ENCODE peak calls at places on chromosome 21, in five cellular contexts. One of them, this sample, is unnamed.
A peak's percentile ranks its signal among the peaks of the same experiment; 100 is the strongest.

GRCh38 chr21:21750124-21750825 is 752.1 kb downstream of the NCAM2 start:
- DNase-seq in AG04450: no peak
- DNase-seq in cardiac muscle cell: no peak
- DNase-seq in H9: no peak
- DNase-seq in sigmoid colon: no peak
- DNase-seq in this sample: no peak

GRCh38 chr21:17050646-17051045 is 462.2 kb upstream of the CXADR start:
- DNase-seq in AG04450: no peak
- DNase-seq in cardiac muscle cell: no peak
- DNase-seq in H9: no peak
- DNase-seq in sigmoid colon: no peak
- DNase-seq in this sample: no peak

GRCh38 chr21:34799092-34799491 is 130.3 kb downstream of the CLIC6 start:
- DNase-seq in AG04450: no peak
- DNase-seq in cardiac muscle cell: no peak
- DNase-seq in H9: no peak
- DNase-seq in sigmoid colon: no peak
- DNase-seq in this sample: no peak

GRCh38 chr21:26409735-26410134 is 163.4 kb downstream of the CYYR1 start:
- DNase-seq in AG04450: no peak
- DNase-seq in cardiac muscle cell: no peak
- DNase-seq in H9: no peak
- DNase-seq in sigmoid colon: no peak
- DNase-seq in this sample: no peak

GRCh38 chr21:35428927-35429326 is 379.8 kb upstream of the RUNX1 start:
- DNase-seq in AG04450: no peak
- DNase-seq in cardiac muscle cell: peak; percentile 7
- DNase-seq in H9: no peak
- DNase-seq in sigmoid colon: no peak
- DNase-seq in this sample: no peak

GRCh38 chr21:31042080-31042464 is 3.8 kb upstream of the KRTAP19-8 start:
- DNase-seq in AG04450: no peak
- DNase-seq in cardiac muscle cell: no peak
- DNase-seq in H9: no peak
- DNase-seq in sigmoid colon: no peak
- DNase-seq in this sample: no peak

GRCh38 chr21:27301216-27301615 is 334.3 kb upstream of the ADAMTS5 start:
- DNase-seq in AG04450: peak; percentile 36
- DNase-seq in cardiac muscle cell: no peak
- DNase-seq in H9: no peak
- DNase-seq in sigmoid colon: no peak
- DNase-seq in this sample: no peak

GRCh38 chr21:35478096-35479080 is 429.3 kb upstream of the RUNX1 start:
- DNase-seq in AG04450: no peak
- DNase-seq in cardiac muscle cell: peak; percentile 87
- DNase-seq in H9: no peak
- DNase-seq in sigmoid colon: no peak
- DNase-seq in this sample: no peak

GRCh38 chr21:28754127-28754611 is 238.5 kb downstream of the LTN1 start:
- DNase-seq in AG04450: peak; percentile 93
- DNase-seq in cardiac muscle cell: peak; percentile 98
- DNase-seq in H9: no peak
- DNase-seq in sigmoid colon: peak; percentile 82
- DNase-seq in this sample: no peak

DNA sequence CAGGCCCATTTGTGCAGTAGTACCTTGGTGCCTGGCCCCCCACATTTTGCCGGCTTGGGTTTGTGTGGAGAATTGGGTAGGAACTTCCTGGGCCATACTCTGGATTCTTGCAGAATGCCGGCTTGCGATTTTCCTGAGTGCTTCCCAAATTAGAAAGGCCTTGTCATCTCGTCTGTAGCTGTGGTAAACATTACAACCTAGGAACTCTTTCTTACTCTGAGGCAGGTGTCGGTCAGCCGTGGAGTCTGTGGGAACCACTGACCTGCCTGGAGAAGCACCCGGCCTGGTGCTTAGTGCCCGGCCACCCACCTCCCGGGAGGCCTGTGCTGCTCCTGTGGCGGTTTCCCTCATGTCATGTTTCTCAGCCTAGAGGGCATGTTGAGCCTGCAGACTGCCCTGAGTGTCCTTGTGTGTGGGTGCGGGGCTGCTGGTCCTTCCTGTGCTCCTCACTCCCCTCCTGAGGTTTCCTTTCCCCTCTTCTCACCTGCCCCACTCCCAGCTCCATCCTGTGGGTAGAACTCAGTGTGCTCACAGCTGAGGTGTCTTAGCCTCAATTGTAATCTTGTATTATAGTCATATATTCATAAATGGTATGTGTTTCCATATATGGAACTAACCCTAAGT is 64.7 kb downstream of the S100B start:
- DNase-seq in AG04450: no peak
- DNase-seq in cardiac muscle cell: no peak
- DNase-seq in H9: no peak
- DNase-seq in sigmoid colon: peak; percentile 17
- DNase-seq in this sample: no peak
- H3K27ac ChIP-seq in AG04450: no peak overlapping the region
- H3K27ac ChIP-seq in cardiac muscle cell: peak overlapping the region; percentile 94
- H3K27ac ChIP-seq in H9: no peak overlapping the region
- H3K27ac ChIP-seq in sigmoid colon: no peak overlapping the region
- H3K27ac ChIP-seq in this sample: no peak overlapping the region

GRCh38 chr21:42300956-42301355 is 14.3 kb downstream of the TFF3 start:
- DNase-seq in AG04450: no peak
- DNase-seq in cardiac muscle cell: no peak
- DNase-seq in H9: no peak
- DNase-seq in sigmoid colon: no peak
- DNase-seq in this sample: no peak

GRCh38 chr21:42300045-42300583 is 15.1 kb downstream of the TFF3 start:
- DNase-seq in AG04450: no peak
- DNase-seq in cardiac muscle cell: no peak
- DNase-seq in H9: no peak
- DNase-seq in sigmoid colon: no peak
- DNase-seq in this sample: no peak

GRCh38 chr21:42298237-42298636 is 17.0 kb downstream of the TFF3 start:
- DNase-seq in AG04450: no peak
- DNase-seq in cardiac muscle cell: no peak
- DNase-seq in H9: no peak
- DNase-seq in sigmoid colon: no peak
- DNase-seq in this sample: no peak

GRCh38 chr21:42298657-42299056 is 16.6 kb downstream of the TFF3 start:
- DNase-seq in AG04450: no peak
- DNase-seq in cardiac muscle cell: no peak
- DNase-seq in H9: no peak
- DNase-seq in sigmoid colon: no peak
- DNase-seq in this sample: no peak

DNA sequence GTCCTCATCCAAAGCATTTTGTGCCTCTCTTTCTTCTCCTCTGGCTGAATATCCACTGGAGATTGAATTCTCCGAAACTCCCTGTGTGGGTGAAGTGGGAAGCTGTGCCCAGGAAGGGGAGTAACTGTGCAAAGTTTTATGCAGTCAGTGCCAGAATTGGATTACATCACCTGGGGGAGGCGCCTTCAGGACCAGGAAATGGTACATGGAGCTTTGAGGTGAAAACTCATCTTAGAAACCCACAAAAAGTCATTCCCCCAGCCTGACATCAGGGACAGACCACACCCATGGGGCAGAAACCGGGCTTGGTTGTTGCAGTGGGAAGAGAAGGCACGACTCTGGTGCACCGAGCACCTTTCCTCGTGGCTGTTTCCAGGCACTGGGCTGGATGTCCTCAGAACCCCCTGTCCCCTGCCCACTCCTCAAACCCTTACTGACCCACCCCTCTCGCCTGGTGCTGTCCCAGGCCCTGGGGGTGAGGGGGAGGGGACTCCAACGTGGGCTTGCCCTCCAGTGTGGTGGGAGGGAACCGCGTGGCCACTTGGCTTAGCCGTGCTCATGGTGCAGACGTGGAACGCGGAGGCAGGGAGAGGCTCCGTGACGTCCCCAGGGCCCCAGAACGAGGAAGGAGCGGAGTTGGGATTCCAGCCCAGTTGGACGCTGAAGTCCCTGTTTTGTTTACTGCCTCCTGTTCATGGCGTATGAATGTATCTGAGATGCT is 15.7 kb downstream of the TFF3 start:
- DNase-seq in AG04450: no peak
- DNase-seq in cardiac muscle cell: peak; percentile 30
- DNase-seq in H9: no peak
- DNase-seq in sigmoid colon: no peak
- DNase-seq in this sample: no peak
- H3K27ac ChIP-seq in AG04450: no peak overlapping the region
- H3K27ac ChIP-seq in cardiac muscle cell: no peak overlapping the region
- H3K27ac ChIP-seq in H9: no peak overlapping the region
- H3K27ac ChIP-seq in sigmoid colon: no peak overlapping the region
- H3K27ac ChIP-seq in this sample: no peak overlapping the region

GRCh38 chr21:46297311-46298082 is 11.4 kb downstream of the YBEY start:
- DNase-seq in AG04450: no peak
- DNase-seq in cardiac muscle cell: peak; percentile 61
- DNase-seq in H9: no peak
- DNase-seq in sigmoid colon: no peak
- DNase-seq in this sample: no peak
- H3K27ac ChIP-seq in AG04450: no peak overlapping the region
- H3K27ac ChIP-seq in cardiac muscle cell: no peak overlapping the region
- H3K27ac ChIP-seq in H9: no peak overlapping the region
- H3K27ac ChIP-seq in sigmoid colon: peak overlapping the region; percentile 65
- H3K27ac ChIP-seq in this sample: no peak overlapping the region

DNA sequence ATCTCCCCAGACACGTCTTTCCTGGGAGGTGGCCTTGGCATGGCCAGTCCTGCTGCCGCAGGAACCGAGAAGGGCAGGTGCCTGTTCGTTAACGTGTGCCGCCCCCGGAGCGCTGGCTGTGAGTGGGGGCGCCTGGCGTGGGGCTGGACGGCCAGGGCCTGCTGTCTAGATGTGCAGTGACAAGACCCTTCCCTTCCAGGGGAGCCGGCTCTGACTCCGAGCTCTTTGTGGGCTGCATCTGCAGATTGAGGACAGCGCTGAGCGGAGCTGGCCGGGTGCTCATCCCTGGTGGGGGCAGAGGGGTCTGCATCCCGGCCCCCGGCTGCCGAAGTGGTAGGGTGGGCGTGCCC is 13.0 kb downstream of the COL18A1 start:
- DNase-seq in AG04450: no peak
- DNase-seq in cardiac muscle cell: no peak
- DNase-seq in H9: no peak
- DNase-seq in sigmoid colon: no peak
- DNase-seq in this sample: no peak
- H3K27ac ChIP-seq in AG04450: no peak overlapping the region
- H3K27ac ChIP-seq in cardiac muscle cell: peak overlapping the region; percentile 68
- H3K27ac ChIP-seq in H9: no peak overlapping the region
- H3K27ac ChIP-seq in sigmoid colon: peak overlapping the region; percentile 38
- H3K27ac ChIP-seq in this sample: no peak overlapping the region

GRCh38 chr21:32329331-32329730 is 30.7 kb downstream of the MRAP start:
- DNase-seq in AG04450: no peak
- DNase-seq in cardiac muscle cell: peak; percentile 18
- DNase-seq in H9: no peak
- DNase-seq in sigmoid colon: peak; percentile 76
- DNase-seq in this sample: no peak
- H3K27ac ChIP-seq in AG04450: peak overlapping the region; percentile 81
- H3K27ac ChIP-seq in cardiac muscle cell: peak overlapping the region; percentile 7
- H3K27ac ChIP-seq in H9: no peak overlapping the region
- H3K27ac ChIP-seq in sigmoid colon: peak overlapping the region; percentile 73
- H3K27ac ChIP-seq in this sample: peak overlapping the region; percentile 21

GRCh38 chr21:42548687-42549406 is 35.2 kb downstream of the SLC37A1 start:
- DNase-seq in AG04450: no peak
- DNase-seq in cardiac muscle cell: no peak
- DNase-seq in H9: no peak
- DNase-seq in sigmoid colon: peak; percentile 32
- DNase-seq in this sample: no peak
- H3K27ac ChIP-seq in AG04450: no peak overlapping the region
- H3K27ac ChIP-seq in cardiac muscle cell: no peak overlapping the region
- H3K27ac ChIP-seq in H9: no peak overlapping the region
- H3K27ac ChIP-seq in sigmoid colon: no peak overlapping the region
- H3K27ac ChIP-seq in this sample: no peak overlapping the region

GRCh38 chr21:45267390-45267760 is 20.3 kb downstream of the POFUT2 start:
- DNase-seq in AG04450: no peak
- DNase-seq in cardiac muscle cell: no peak
- DNase-seq in H9: no peak
- DNase-seq in sigmoid colon: peak; percentile 39
- DNase-seq in this sample: no peak
- H3K27ac ChIP-seq in AG04450: no peak overlapping the region
- H3K27ac ChIP-seq in cardiac muscle cell: no peak overlapping the region
- H3K27ac ChIP-seq in H9: no peak overlapping the region
- H3K27ac ChIP-seq in sigmoid colon: no peak overlapping the region
- H3K27ac ChIP-seq in this sample: no peak overlapping the region